ENCODE peak calls at places on chromosomes 2 and 18, in six cellular contexts. B is A549, X is GM12878, O is K562, G is endothelial cell of umbilical vein, N is HepG2. A is an unnamed sample.

GRCh38 chr2:232588680-232589585 is 38.4 kb downstream of the EIF4E2 start:
- DNase-seq in B (peak; percentile 56), X (no peak), O (no peak), G (no peak), N (no peak), A (no peak)

GRCh38 chr2:24456610-24457556 is 34.2 kb upstream of the NCOA1 start:
- DNase-seq in B (peak; percentile 37), X (no peak), O (peak; percentile 78), G (peak; percentile 29), N (no peak), A (peak; percentile 56)

GRCh38 chr2:38591152-38591551 is 11.6 kb downstream of the HNRNPLL start:
- DNase-seq in B (no peak), X (no peak), O (no peak), G (no peak), N (no peak), A (no peak)

GRCh38 chr2:241068942-241069810 is 32.9 kb downstream of the MTERF4 start:
- DNase-seq in B (no peak), X (no peak), O (no peak), G (no peak), N (no peak), A (no peak)

GRCh38 chr18:23862071-23862470 is 152.5 kb upstream of the TTC39C start:
- DNase-seq in B (no peak), X (no peak), O (no peak), G (peak; percentile 59), N (no peak), A (no peak)

GRCh38 chr2:236052206-236052605 is 116.0 kb downstream of the GBX2 start:
- DNase-seq in B (no peak), X (no peak), O (no peak), G (no peak), N (no peak), A (no peak)

GRCh38 chr2:112793449-112793978 is 9.2 kb upstream of the IL1A start:
- DNase-seq in B (no peak), X (no peak), O (no peak), G (peak; percentile 32), N (no peak), A (peak; percentile 77)

GRCh38 chr2:25552343-25552742 is 121.0 kb downstream of the DTNB start:
- DNase-seq in B (no peak), X (no peak), O (no peak), G (no peak), N (no peak), A (no peak)

GRCh38 chr2:11858883-11859282 is 112.5 kb downstream of the LPIN1 start:
- DNase-seq in B (no peak), X (no peak), O (no peak), G (no peak), N (no peak), A (peak; percentile 74)

GRCh38 chr2:33068261-33068660 is 121.5 kb downstream of the LTBP1 start:
- DNase-seq in B (peak; percentile 64), X (no peak), O (no peak), G (no peak), N (no peak), A (no peak)

GRCh38 chr2:40213071-40213470 is 238.8 kb downstream of the SLC8A1 start:
- DNase-seq in B (peak; percentile 11), X (no peak), O (no peak), G (peak; percentile 22), N (no peak), A (peak; percentile 7)

GRCh38 chr18:2654105-2654827 is 1.3 kb upstream of the SMCHD1 start:
- DNase-seq in B (no peak), X (no peak), O (no peak), G (no peak), N (no peak), A (peak; percentile 11)

GRCh38 chr2:60533114-60534033 is 20.1 kb downstream of the BCL11A start:
- DNase-seq in B (no peak), X (no peak), O (no peak), G (no peak), N (peak; percentile 36), A (no peak)

GRCh38 chr2:85134255-85135065 is 1.3 kb downstream of the TCF7L1 start:
- DNase-seq in B (no peak), X (no peak), O (no peak), G (peak; percentile 56), N (no peak), A (peak; percentile 23)

GRCh38 chr2:67871696-67872320 is 191.0 kb downstream of the C1D start:
- DNase-seq in B (no peak), X (no peak), O (no peak), G (peak; percentile 84), N (no peak), A (no peak)

GRCh38 chr2:181146171-181146570 is 165.8 kb downstream of the UBE2E3 start:
- DNase-seq in B (no peak), X (no peak), O (no peak), G (no peak), N (no peak), A (no peak)

GRCh38 chr2:105487142-105488069 is 88.6 kb upstream of the FHL2 start:
- DNase-seq in B (no peak), X (no peak), O (no peak), G (no peak), N (no peak), A (no peak)

GRCh38 chr2:145431181-145431951 is 911.4 kb upstream of the ZEB2 start:
- DNase-seq in B (peak; percentile 11), X (no peak), O (no peak), G (no peak), N (peak; percentile 28), A (no peak)

GRCh38 chr2:237539681-237540080 is 26.7 kb upstream of the PRLH start:
- DNase-seq in B (no peak), X (no peak), O (no peak), G (no peak), N (no peak), A (no peak)

GRCh38 chr2:102771114-102771513 is 9.3 kb downstream of the TMEM182 start:
- DNase-seq in B (no peak), X (no peak), O (no peak), G (no peak), N (no peak), A (no peak)

GRCh38 chr2:9665903-9666302 is 35.1 kb upstream of the YWHAQ start:
- DNase-seq in B (peak; percentile 68), X (no peak), O (no peak), G (no peak), N (no peak), A (no peak)

GRCh38 chr2:667332-668000 is 9.7 kb downstream of the TMEM18 start:
- DNase-seq in B (peak; percentile 68), X (no peak), O (peak; percentile 60), G (peak; percentile 75), N (peak; percentile 58), A (peak; percentile 67)

GRCh38 chr18:58862404-58862803 is 2.3 kb upstream of the ZNF532 start:
- DNase-seq in B (no peak), X (no peak), O (no peak), G (no peak), N (no peak), A (no peak)

GRCh38 chr18:49837889-49838288 is 24.6 kb upstream of the ACAA2 start:
- DNase-seq in B (no peak), X (no peak), O (no peak), G (no peak), N (peak; percentile 73), A (no peak)

GRCh38 chr2:221309888-221310287 is 262.2 kb downstream of the EPHA4 start:
- DNase-seq in B (no peak), X (no peak), O (no peak), G (no peak), N (no peak), A (no peak)

DNA sequence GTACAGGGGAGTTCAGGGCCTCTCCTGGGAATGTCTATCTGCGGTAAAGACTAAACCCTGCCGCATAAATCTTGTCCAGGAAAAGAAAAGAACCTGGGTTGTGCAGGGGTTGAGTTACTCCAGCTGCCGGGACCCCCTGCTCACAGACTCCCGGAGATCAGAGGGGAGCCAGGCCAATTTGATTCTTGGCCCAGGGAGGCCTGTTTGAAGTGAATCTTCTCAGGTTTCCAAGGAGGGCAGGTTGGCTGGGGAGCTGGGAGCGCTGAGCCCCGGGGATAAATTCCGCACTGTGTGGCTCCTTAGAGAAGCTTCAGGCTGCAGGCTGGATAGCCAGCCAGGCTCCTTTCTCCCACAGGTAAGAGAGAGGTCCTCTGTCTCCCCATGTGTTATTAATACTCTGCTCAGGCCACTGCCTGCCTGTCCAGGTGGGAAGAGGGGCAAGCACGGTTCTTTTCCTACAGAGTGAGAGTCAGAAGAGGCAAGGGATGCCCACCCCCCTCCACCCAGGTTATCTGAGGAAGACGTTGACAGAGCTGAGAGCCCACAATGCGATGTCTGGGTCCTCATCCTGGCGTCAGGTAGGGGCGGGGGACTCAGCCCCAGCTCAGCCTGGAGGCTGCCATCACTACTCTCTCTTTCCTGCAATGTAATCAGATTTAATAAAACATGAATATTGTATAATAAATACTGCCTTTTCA is 82.6 kb downstream of the LONRF2 start:
- DNase-seq in B (no peak), X (no peak), O (no peak), G (no peak), N (no peak), A (no peak)
- TF ChIP-seq MYC in B (no peak), X (no peak), O (no peak), G (no peak), N (no peak), A (no peak)

GRCh38 chr2:164810843-164811242 is 30.8 kb downstream of the COBLL1 start:
- DNase-seq in B (no peak), X (no peak), O (no peak), G (no peak), N (peak; percentile 96), A (no peak)
- TF ChIP-seq POLR2A in B (no peak), X (no peak), O (no peak), G (no peak), N (no peak), A (no peak)

GRCh38 chr2:168181825-168182224 is 65.6 kb downstream of the STK39 start:
- DNase-seq in B (no peak), X (no peak), O (no peak), G (no peak), N (no peak), A (no peak)
- TF ChIP-seq MYC in B (no peak), X (no peak), O (no peak), G (no peak), N (no peak), A (no peak)

DNA sequence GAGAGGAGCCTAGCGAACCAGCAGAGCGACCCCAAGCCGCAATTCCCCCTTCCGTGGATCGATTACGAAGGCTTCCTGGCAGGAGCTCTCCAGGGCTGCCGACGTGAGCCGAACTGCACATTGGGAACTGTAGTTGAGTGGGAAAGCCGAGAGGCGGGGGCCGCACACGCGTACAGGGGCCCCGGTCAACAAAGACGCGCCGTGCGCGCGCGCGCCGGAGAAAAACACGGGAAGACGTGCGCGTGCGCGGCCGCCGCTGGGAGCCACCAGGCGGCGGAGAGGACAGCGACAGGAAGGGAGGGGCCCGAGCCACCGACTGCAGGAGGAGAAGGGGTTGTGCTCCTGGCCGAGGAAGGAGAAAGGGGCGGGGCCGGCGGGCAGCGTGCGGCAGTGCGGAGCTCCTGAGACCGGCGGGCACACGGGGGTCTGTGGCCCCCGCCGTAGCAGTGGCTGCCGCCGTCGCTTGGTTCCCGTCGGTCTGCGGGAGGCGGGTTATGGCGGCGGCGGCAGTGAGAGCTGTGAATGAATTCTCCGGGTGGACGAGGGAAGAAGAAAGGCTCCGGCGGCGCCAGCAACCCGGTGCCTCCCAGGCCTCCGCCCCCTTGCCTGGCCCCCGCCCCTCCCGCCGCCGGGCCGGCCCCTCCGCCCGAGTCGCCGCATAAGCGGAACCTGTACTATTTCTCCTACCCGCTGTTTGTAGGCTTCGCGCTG is at the start of gene SPAST:
- DNase-seq in B (peak; percentile 99), X (peak; percentile 90), O (peak; percentile 96), G (peak; percentile 99), N (peak; percentile 98), A (peak; percentile 99)
- TF ChIP-seq POLR2A in B (peak; percentile 81), X (peak; percentile 78), O (peak; percentile 81), G (peak; percentile 93), N (peak; percentile 91), A (no peak)

A was measured in NB4.